ENCODE peak calls at places on chromosomes 5 and 9, in four cellular contexts. R, Z, B and O are unnamed samples.

GRCh38 chr9:115118471-115119156 is 657 bp upstream of the TNC start:
- DNase-seq in R (peak), Z (peak), B (no peak), O (peak)

GRCh38 chr5:89606901-89607554 is 724.0 kb upstream of the MEF2C start:
- DNase-seq in R (no peak), Z (no peak), B (no peak), O (peak)

GRCh38 chr9:101462558-101462957 is 27.0 kb upstream of the ALDOB start:
- DNase-seq in R (no peak), Z (no peak), B (no peak), O (no peak)

GRCh38 chr9:126125577-126125976 is 201.1 kb upstream of the MVB12B start:
- DNase-seq in R (no peak), Z (no peak), B (no peak), O (no peak)

GRCh38 chr5:13478831-13479465 is 465.5 kb downstream of the DNAH5 start:
- DNase-seq in R (peak), Z (no peak), B (peak), O (peak)

GRCh38 chr5:110562189-110562588 is 164.3 kb downstream of the TMEM232 start:
- DNase-seq in R (no peak), Z (no peak), B (no peak), O (no peak)

GRCh38 chr5:119179857-119180641 is 109.2 kb downstream of the DMXL1 start:
- DNase-seq in R (no peak), Z (no peak), B (no peak), O (no peak)

GRCh38 chr9:34577635-34578240 is 11.8 kb downstream of the CNTFR start:
- DNase-seq in R (no peak), Z (no peak), B (no peak), O (no peak)

GRCh38 chr9:95284152-95284551 is 33.4 kb downstream of the FANCC start:
- DNase-seq in R (no peak), Z (no peak), B (no peak), O (no peak)

GRCh38 chr9:114691046-114691955 is 9.3 kb upstream of the TEX48 start:
- DNase-seq in R (no peak), Z (peak), B (no peak), O (no peak)

GRCh38 chr9:124452841-124453585 is 2.8 kb downstream of the ADGRD2 start:
- DNase-seq in R (no peak), Z (no peak), B (no peak), O (no peak)

GRCh38 chr9:123929177-123929869 is 603 bp downstream of the DENND1A start:
- DNase-seq in R (peak), Z (no peak), B (peak), O (no peak)

GRCh38 chr5:73388371-73388684 is 60.2 kb downstream of the FOXD1 start:
- DNase-seq in R (no peak), Z (no peak), B (no peak), O (no peak)

GRCh38 chr5:59040007-59040803 is 457.3 kb downstream of the RAB3C start:
- DNase-seq in R (no peak), Z (no peak), B (no peak), O (no peak)

GRCh38 chr9:132943677-132944293 is 631 bp downstream of the TSC1 start:
- DNase-seq in R (no peak), Z (no peak), B (no peak), O (no peak)

GRCh38 chr5:142860291-142860690 is 90.1 kb downstream of the ARHGAP26 start:
- DNase-seq in R (no peak), Z (no peak), B (no peak), O (no peak)

GRCh38 chr9:5422276-5422675 is 15.4 kb downstream of the PLGRKT start:
- DNase-seq in R (no peak), Z (no peak), B (no peak), O (no peak)
- TF ChIP-seq ZNF274 in R (no peak), Z (no peak), B (no peak), O (no peak)

GRCh38 chr9:117409321-117409720 is 5.5 kb downstream of the ASTN2 start:
- DNase-seq in R (no peak), Z (no peak), B (no peak), O (no peak)

GRCh38 chr9:117403848-117404247 is 11.0 kb downstream of the ASTN2 start:
- DNase-seq in R (no peak), Z (no peak), B (no peak), O (no peak)

GRCh38 chr9:117405950-117406705 is 8.7 kb downstream of the ASTN2 start:
- DNase-seq in R (no peak), Z (no peak), B (no peak), O (no peak)

GRCh38 chr9:117411547-117411946 is 3.3 kb downstream of the ASTN2 start:
- DNase-seq in R (peak), Z (no peak), B (peak), O (no peak)

DNA sequence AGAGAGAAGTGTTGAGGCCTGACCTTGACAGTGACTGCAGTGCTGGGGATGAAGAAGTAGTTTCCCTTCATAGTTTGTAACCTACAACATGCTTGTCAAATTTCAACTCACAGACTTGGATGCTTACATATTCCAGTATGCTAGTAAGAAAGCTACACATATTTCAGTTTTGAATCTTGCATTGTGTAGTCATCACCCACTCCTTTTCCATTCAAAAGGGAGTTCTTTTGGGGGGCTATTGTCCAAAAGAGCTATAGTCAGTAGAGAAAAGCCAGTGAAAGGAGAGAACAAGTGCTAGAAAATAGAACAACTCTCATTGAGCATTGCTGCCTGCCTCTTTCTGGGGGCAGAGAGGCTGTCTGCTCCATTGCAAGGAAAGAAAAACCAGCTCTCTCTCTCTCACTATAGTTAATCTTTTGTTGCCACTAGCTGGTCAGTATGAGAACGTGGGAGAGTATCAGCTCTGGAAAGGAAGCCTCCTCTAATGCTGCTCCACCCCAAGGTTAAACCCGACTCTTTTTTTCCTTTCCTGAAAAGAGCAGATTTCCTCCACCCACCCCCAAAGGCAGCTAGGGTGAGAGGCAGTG is 7.3 kb downstream of the ASTN2 start:
- DNase-seq in R (no peak), Z (no peak), B (no peak), O (no peak)
- TF ChIP-seq ZNF274 in R (no peak), Z (no peak), B (no peak), O (no peak)

GRCh38 chr9:136666364-136667216 is 3.9 kb downstream of the EGFL7 start:
- DNase-seq in R (no peak), Z (no peak), B (no peak), O (no peak)
- TF ChIP-seq ZNF274 in R (no peak), Z (no peak), B (no peak), O (no peak)

GRCh38 chr5:159667286-159667685 is 249.0 kb upstream of the ADRA1B start:
- DNase-seq in R (no peak), Z (no peak), B (no peak), O (no peak)
- TF ChIP-seq ZNF274 in R (no peak), Z (no peak), B (no peak), O (no peak)

DNA sequence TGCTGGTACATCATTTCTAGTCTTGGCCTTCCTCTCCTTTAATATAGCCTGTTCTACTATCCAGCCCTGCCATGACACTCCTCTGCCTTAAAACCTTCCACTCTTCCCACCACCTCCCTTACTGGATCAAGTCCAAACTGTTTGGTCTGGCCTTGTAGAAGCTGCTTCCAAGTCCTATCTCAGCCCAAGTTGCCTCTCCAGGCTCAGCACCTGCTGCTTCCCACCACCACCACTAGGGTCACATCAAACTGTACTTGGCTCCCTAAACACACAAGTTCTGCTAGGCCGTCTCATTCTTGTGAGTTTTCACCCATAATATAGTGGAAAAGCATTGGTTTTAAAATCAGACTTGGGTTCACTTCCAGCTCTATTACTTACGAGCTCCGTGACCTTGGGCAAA is 1.4 kb downstream of the NDUFA8 start:
- DNase-seq in R (no peak), Z (peak), B (peak), O (peak)
- TF ChIP-seq ZNF274 in R (no peak), Z (no peak), B (no peak), O (no peak)

GRCh38 chr5:36875789-36876388 is 680 bp upstream of the NIPBL start:
- DNase-seq in R (peak), Z (peak), B (peak), O (no peak)

GRCh38 chr5:36877667-36878420 is 1.3 kb downstream of the NIPBL start:
- DNase-seq in R (no peak), Z (peak), B (peak), O (no peak)

GRCh38 chr5:36878421-36879088 is 2.0 kb downstream of the NIPBL start:
- DNase-seq in R (no peak), Z (no peak), B (peak), O (no peak)

GRCh38 chr5:36876389-36876964 is at the start of gene NIPBL:
- DNase-seq in R (peak), Z (peak), B (peak), O (no peak)

GRCh38 chr5:36876965-36877666 is 547 bp downstream of the NIPBL start:
- DNase-seq in R (peak), Z (peak), B (peak), O (no peak)
- TF ChIP-seq ZNF274 in R (no peak), Z (no peak), B (peak), O (no peak)

DNA sequence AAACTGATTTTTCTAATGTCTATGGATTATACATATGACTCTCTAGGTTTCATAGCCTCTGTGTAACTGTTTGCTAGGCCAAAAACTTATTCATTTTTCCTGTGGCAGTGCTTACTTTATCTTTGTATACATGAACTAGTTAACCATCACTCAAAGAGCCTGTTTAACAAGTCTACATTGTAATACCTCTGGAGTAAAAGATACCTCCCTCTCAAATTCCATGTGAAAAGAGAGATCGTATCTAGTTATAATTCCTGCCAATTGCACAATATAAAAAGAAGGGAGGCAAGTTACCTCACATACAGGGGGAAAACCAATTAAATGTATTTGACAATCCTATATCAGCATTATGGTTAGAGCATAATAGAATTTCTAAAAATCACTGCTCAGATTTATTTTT is 271.9 kb upstream of the ST8SIA4 start:
- DNase-seq in R (no peak), Z (no peak), B (no peak), O (no peak)
- TF ChIP-seq ZNF274 in R (no peak), Z (no peak), B (no peak), O (no peak)